ENCODE peak calls at places on chromosome 21, in five cellular contexts. One of them, this sample, is unnamed.
A peak's percentile ranks its signal among the peaks of the same experiment; 100 is the strongest.

GRCh38 chr21:39445339-39446269 is at the start of gene LCA5L:
- DNase-seq in K562: peak; percentile 100
- DNase-seq in SK-N-SH: peak; percentile 99
- DNase-seq in osteoblast: peak; percentile 99
- DNase-seq in fibroblast of lung: peak; percentile 86
- DNase-seq in this sample: peak; percentile 97

GRCh38 chr21:46111193-46111571 is 13.3 kb downstream of the COL6A2 start:
- DNase-seq in fibroblast of lung: no peak
- DNase-seq in SK-N-SH: peak; percentile 25
- DNase-seq in osteoblast: peak; percentile 66
- DNase-seq in K562: no peak
- DNase-seq in this sample: no peak

GRCh38 chr21:39852726-39853510 is 14.3 kb upstream of the PCP4 start:
- DNase-seq in fibroblast of lung: no peak
- DNase-seq in SK-N-SH: no peak
- DNase-seq in K562: no peak
- DNase-seq in osteoblast: peak; percentile 35
- DNase-seq in this sample: no peak

GRCh38 chr21:40335689-40336088 is 468.5 kb downstream of the PCP4 start:
- DNase-seq in K562: no peak
- DNase-seq in SK-N-SH: no peak
- DNase-seq in osteoblast: no peak
- DNase-seq in fibroblast of lung: no peak
- DNase-seq in this sample: no peak

GRCh38 chr21:43864313-43864805 is 664 bp upstream of the AGPAT3 start:
- DNase-seq in fibroblast of lung: peak; percentile 31
- DNase-seq in K562: peak; percentile 68
- DNase-seq in SK-N-SH: peak; percentile 82
- DNase-seq in osteoblast: no peak
- DNase-seq in this sample: peak; percentile 65

GRCh38 chr21:46455575-46456385 is 2.9 kb upstream of the DIP2A start:
- DNase-seq in K562: peak; percentile 76
- DNase-seq in SK-N-SH: no peak
- DNase-seq in fibroblast of lung: peak; percentile 27
- DNase-seq in osteoblast: peak; percentile 90
- DNase-seq in this sample: no peak

GRCh38 chr21:31636874-31637273 is 22.6 kb upstream of the SOD1 start:
- DNase-seq in SK-N-SH: no peak
- DNase-seq in K562: no peak
- DNase-seq in osteoblast: no peak
- DNase-seq in fibroblast of lung: no peak
- DNase-seq in this sample: no peak

GRCh38 chr21:36891123-36891522 is 75.3 kb downstream of the HLCS start:
- DNase-seq in K562: no peak
- DNase-seq in SK-N-SH: no peak
- DNase-seq in osteoblast: no peak
- DNase-seq in fibroblast of lung: no peak
- DNase-seq in this sample: no peak

GRCh38 chr21:25889996-25890395 is 155.2 kb downstream of the GABPA start:
- DNase-seq in SK-N-SH: no peak
- DNase-seq in osteoblast: no peak
- DNase-seq in K562: no peak
- DNase-seq in fibroblast of lung: no peak
- DNase-seq in this sample: no peak

GRCh38 chr21:41856572-41856971 is 22.6 kb downstream of the PRDM15 start:
- DNase-seq in osteoblast: peak; percentile 35
- DNase-seq in fibroblast of lung: no peak
- DNase-seq in SK-N-SH: no peak
- DNase-seq in K562: no peak
- DNase-seq in this sample: no peak
- H3K36me3 ChIP-seq in osteoblast: peaks cover 32% of the 10 kb centered on the region
- H3K36me3 ChIP-seq in fibroblast of lung: peaks cover 6% of the 10 kb centered on the region
- H3K36me3 ChIP-seq in SK-N-SH: no peaks in the 10 kb centered on the region
- H3K36me3 ChIP-seq in K562: peaks cover 56% of the 10 kb centered on the region
- H3K36me3 ChIP-seq in this sample: no peaks in the 10 kb centered on the region

GRCh38 chr21:42669069-42669468 is 15.6 kb downstream of the PDE9A start:
- DNase-seq in SK-N-SH: no peak
- DNase-seq in K562: no peak
- DNase-seq in fibroblast of lung: no peak
- DNase-seq in osteoblast: no peak
- DNase-seq in this sample: no peak
- H4K20me1 ChIP-seq in SK-N-SH: no peaks in the 10 kb centered on the region
- H4K20me1 ChIP-seq in K562: peaks cover 11% of the 10 kb centered on the region
- H4K20me1 ChIP-seq in fibroblast of lung: no peaks in the 10 kb centered on the region
- H4K20me1 ChIP-seq in osteoblast: no peaks in the 10 kb centered on the region
- H4K20me1 ChIP-seq in this sample: peaks cover 3% of the 10 kb centered on the region

GRCh38 chr21:35149698-35150097 is 100.6 kb upstream of the RUNX1 start:
- DNase-seq in osteoblast: no peak
- DNase-seq in K562: no peak
- DNase-seq in SK-N-SH: no peak
- DNase-seq in fibroblast of lung: no peak
- DNase-seq in this sample: no peak
- H3K27ac ChIP-seq in osteoblast: no peak overlapping the region
- H3K27ac ChIP-seq in K562: no peak overlapping the region
- H3K27ac ChIP-seq in SK-N-SH: no peak overlapping the region
- H3K27ac ChIP-seq in fibroblast of lung: no peak overlapping the region
- H3K27ac ChIP-seq in this sample: no peak overlapping the region

GRCh38 chr21:29638138-29638537 is 301.7 kb downstream of the GRIK1 start:
- DNase-seq in osteoblast: no peak
- DNase-seq in fibroblast of lung: no peak
- DNase-seq in SK-N-SH: no peak
- DNase-seq in K562: no peak
- DNase-seq in this sample: peak; percentile 65

GRCh38 chr21:29637126-29637525 is 302.7 kb downstream of the GRIK1 start:
- DNase-seq in osteoblast: no peak
- DNase-seq in fibroblast of lung: no peak
- DNase-seq in SK-N-SH: no peak
- DNase-seq in K562: no peak
- DNase-seq in this sample: no peak

GRCh38 chr21:29637553-29637952 is 302.2 kb downstream of the GRIK1 start:
- DNase-seq in fibroblast of lung: no peak
- DNase-seq in SK-N-SH: no peak
- DNase-seq in K562: no peak
- DNase-seq in osteoblast: no peak
- DNase-seq in this sample: no peak

GRCh38 chr21:29634410-29634809 is 305.4 kb downstream of the GRIK1 start:
- DNase-seq in SK-N-SH: no peak
- DNase-seq in K562: no peak
- DNase-seq in osteoblast: peak; percentile 15
- DNase-seq in fibroblast of lung: no peak
- DNase-seq in this sample: no peak

GRCh38 chr21:29633766-29634165 is 306.0 kb downstream of the GRIK1 start:
- DNase-seq in osteoblast: no peak
- DNase-seq in fibroblast of lung: no peak
- DNase-seq in SK-N-SH: no peak
- DNase-seq in K562: no peak
- DNase-seq in this sample: no peak
- H3K36me3 ChIP-seq in osteoblast: no peaks in the 10 kb centered on the region
- H3K36me3 ChIP-seq in fibroblast of lung: no peaks in the 10 kb centered on the region
- H3K36me3 ChIP-seq in SK-N-SH: no peaks in the 10 kb centered on the region
- H3K36me3 ChIP-seq in K562: peaks cover 8% of the 10 kb centered on the region
- H3K36me3 ChIP-seq in this sample: no peaks in the 10 kb centered on the region

GRCh38 chr21:14686466-14687276 is 140.6 kb upstream of the SAMSN1 start:
- DNase-seq in K562: no peak
- DNase-seq in SK-N-SH: no peak
- DNase-seq in fibroblast of lung: no peak
- DNase-seq in osteoblast: no peak
- DNase-seq in this sample: peak; percentile 41
- H4K20me1 ChIP-seq in K562: no peaks in the 10 kb centered on the region
- H4K20me1 ChIP-seq in SK-N-SH: no peaks in the 10 kb centered on the region
- H4K20me1 ChIP-seq in fibroblast of lung: no peaks in the 10 kb centered on the region
- H4K20me1 ChIP-seq in osteoblast: no peaks in the 10 kb centered on the region
- H4K20me1 ChIP-seq in this sample: no peaks in the 10 kb centered on the region

GRCh38 chr21:44999972-45000636 is 60.3 kb downstream of the SLX9 start:
- DNase-seq in osteoblast: no peak
- DNase-seq in K562: no peak
- DNase-seq in fibroblast of lung: no peak
- DNase-seq in SK-N-SH: no peak
- DNase-seq in this sample: no peak
- H3K27ac ChIP-seq in osteoblast: no peak overlapping the region
- H3K27ac ChIP-seq in K562: no peak overlapping the region
- H3K27ac ChIP-seq in fibroblast of lung: no peak overlapping the region
- H3K27ac ChIP-seq in SK-N-SH: no peak overlapping the region
- H3K27ac ChIP-seq in this sample: no peak overlapping the region